ENCODE peak calls at places on chromosomes 16 and 17, in eight cellular contexts. One of them, this sample, is unnamed.

GRCh38 chr17:79965806-79966205 is 69.9 kb downstream of the TBC1D16 start:
- DNase-seq in NCI-H1436: no peak
- DNase-seq in A673: no peak
- DNase-seq in left kidney: no peak
- DNase-seq in fibroblast of lung: peak
- DNase-seq in adrenal gland: peak
- DNase-seq in CD4-positive, CD25-positive, alpha-beta regulatory T cell: no peak
- DNase-seq in SHP77: no peak
- DNase-seq in this sample: no peak

GRCh38 chr16:12578001-12578400 is 225.7 kb downstream of the CPPED1 start:
- DNase-seq in SHP77: no peak
- DNase-seq in left kidney: no peak
- DNase-seq in adrenal gland: no peak
- DNase-seq in fibroblast of lung: no peak
- DNase-seq in NCI-H1436: no peak
- DNase-seq in CD4-positive, CD25-positive, alpha-beta regulatory T cell: no peak
- DNase-seq in A673: no peak
- DNase-seq in this sample: no peak

GRCh38 chr17:57402691-57403090 is 146.4 kb downstream of the MSI2 start:
- DNase-seq in adrenal gland: no peak
- DNase-seq in left kidney: no peak
- DNase-seq in fibroblast of lung: no peak
- DNase-seq in NCI-H1436: no peak
- DNase-seq in SHP77: no peak
- DNase-seq in A673: no peak
- DNase-seq in CD4-positive, CD25-positive, alpha-beta regulatory T cell: no peak
- DNase-seq in this sample: no peak

GRCh38 chr16:5041604-5042133 is 7.9 kb upstream of the NAGPA start:
- DNase-seq in NCI-H1436: no peak
- DNase-seq in SHP77: no peak
- DNase-seq in fibroblast of lung: no peak
- DNase-seq in adrenal gland: no peak
- DNase-seq in left kidney: peak
- DNase-seq in CD4-positive, CD25-positive, alpha-beta regulatory T cell: no peak
- DNase-seq in A673: no peak
- DNase-seq in this sample: peak

GRCh38 chr17:83189013-83189672 is 109.7 kb downstream of the METRNL start:
- DNase-seq in left kidney: no peak
- DNase-seq in CD4-positive, CD25-positive, alpha-beta regulatory T cell: no peak
- DNase-seq in adrenal gland: no peak
- DNase-seq in NCI-H1436: no peak
- DNase-seq in A673: no peak
- DNase-seq in SHP77: no peak
- DNase-seq in fibroblast of lung: no peak
- DNase-seq in this sample: no peak

GRCh38 chr17:32286518-32286900 is 20.9 kb downstream of the RHBDL3 start:
- DNase-seq in CD4-positive, CD25-positive, alpha-beta regulatory T cell: no peak
- DNase-seq in NCI-H1436: no peak
- DNase-seq in A673: no peak
- DNase-seq in left kidney: no peak
- DNase-seq in adrenal gland: no peak
- DNase-seq in SHP77: no peak
- DNase-seq in fibroblast of lung: no peak
- DNase-seq in this sample: no peak

GRCh38 chr16:88532434-88533241 is 37.6 kb upstream of the ZC3H18 start:
- DNase-seq in fibroblast of lung: no peak
- DNase-seq in A673: no peak
- DNase-seq in NCI-H1436: no peak
- DNase-seq in SHP77: no peak
- DNase-seq in left kidney: no peak
- DNase-seq in CD4-positive, CD25-positive, alpha-beta regulatory T cell: no peak
- DNase-seq in adrenal gland: no peak
- DNase-seq in this sample: no peak

GRCh38 chr16:19884611-19885455 is at the start of gene GPRC5B:
- DNase-seq in CD4-positive, CD25-positive, alpha-beta regulatory T cell: peak
- DNase-seq in SHP77: no peak
- DNase-seq in left kidney: peak
- DNase-seq in fibroblast of lung: no peak
- DNase-seq in NCI-H1436: peak
- DNase-seq in adrenal gland: peak
- DNase-seq in A673: peak
- DNase-seq in this sample: no peak

GRCh38 chr17:34725740-34726139 is 146.4 kb downstream of the TMEM132E start:
- DNase-seq in fibroblast of lung: no peak
- DNase-seq in adrenal gland: no peak
- DNase-seq in NCI-H1436: no peak
- DNase-seq in CD4-positive, CD25-positive, alpha-beta regulatory T cell: no peak
- DNase-seq in left kidney: no peak
- DNase-seq in SHP77: no peak
- DNase-seq in A673: no peak
- DNase-seq in this sample: no peak

GRCh38 chr17:10130263-10130662 is 68.1 kb downstream of the GAS7 start:
- DNase-seq in CD4-positive, CD25-positive, alpha-beta regulatory T cell: no peak
- DNase-seq in adrenal gland: no peak
- DNase-seq in NCI-H1436: no peak
- DNase-seq in left kidney: no peak
- DNase-seq in SHP77: no peak
- DNase-seq in A673: no peak
- DNase-seq in fibroblast of lung: peak
- DNase-seq in this sample: no peak

GRCh38 chr17:44522883-44523671 is 19.9 kb upstream of the GPATCH8 start:
- DNase-seq in adrenal gland: peak
- DNase-seq in SHP77: peak
- DNase-seq in CD4-positive, CD25-positive, alpha-beta regulatory T cell: no peak
- DNase-seq in NCI-H1436: peak
- DNase-seq in fibroblast of lung: peak
- DNase-seq in left kidney: peak
- DNase-seq in A673: peak
- DNase-seq in this sample: peak

GRCh38 chr16:23524001-23524400 is 13.7 kb upstream of the GGA2 start:
- DNase-seq in A673: no peak
- DNase-seq in NCI-H1436: no peak
- DNase-seq in adrenal gland: no peak
- DNase-seq in SHP77: no peak
- DNase-seq in fibroblast of lung: no peak
- DNase-seq in left kidney: peak
- DNase-seq in CD4-positive, CD25-positive, alpha-beta regulatory T cell: no peak
- DNase-seq in this sample: no peak

GRCh38 chr16:24944206-24944605 is 71.0 kb downstream of the ARHGAP17 start:
- DNase-seq in fibroblast of lung: no peak
- DNase-seq in adrenal gland: no peak
- DNase-seq in NCI-H1436: no peak
- DNase-seq in CD4-positive, CD25-positive, alpha-beta regulatory T cell: no peak
- DNase-seq in SHP77: no peak
- DNase-seq in A673: no peak
- DNase-seq in left kidney: no peak
- DNase-seq in this sample: no peak

GRCh38 chr16:8627456-8627855 is 6.0 kb downstream of the METTL22 start:
- DNase-seq in SHP77: no peak
- DNase-seq in NCI-H1436: no peak
- DNase-seq in A673: no peak
- DNase-seq in fibroblast of lung: no peak
- DNase-seq in CD4-positive, CD25-positive, alpha-beta regulatory T cell: no peak
- DNase-seq in adrenal gland: no peak
- DNase-seq in left kidney: no peak
- DNase-seq in this sample: no peak

GRCh38 chr17:59754547-59754946 is 47.1 kb downstream of the VMP1 start:
- DNase-seq in SHP77: no peak
- DNase-seq in fibroblast of lung: peak
- DNase-seq in left kidney: no peak
- DNase-seq in NCI-H1436: no peak
- DNase-seq in adrenal gland: no peak
- DNase-seq in CD4-positive, CD25-positive, alpha-beta regulatory T cell: no peak
- DNase-seq in A673: peak
- DNase-seq in this sample: peak

GRCh38 chr17:31680126-31680525 is 178.9 kb downstream of the COPRS start:
- DNase-seq in adrenal gland: no peak
- DNase-seq in SHP77: no peak
- DNase-seq in A673: no peak
- DNase-seq in NCI-H1436: no peak
- DNase-seq in fibroblast of lung: no peak
- DNase-seq in left kidney: no peak
- DNase-seq in CD4-positive, CD25-positive, alpha-beta regulatory T cell: no peak
- DNase-seq in this sample: no peak

GRCh38 chr16:20906225-20906870 is 5.8 kb downstream of the LYRM1 start:
- DNase-seq in CD4-positive, CD25-positive, alpha-beta regulatory T cell: no peak
- DNase-seq in fibroblast of lung: peak
- DNase-seq in left kidney: peak
- DNase-seq in A673: peak
- DNase-seq in adrenal gland: no peak
- DNase-seq in NCI-H1436: no peak
- DNase-seq in SHP77: no peak
- DNase-seq in this sample: peak

GRCh38 chr16:4327782-4328579 is 12.1 kb downstream of the GLIS2 start:
- DNase-seq in NCI-H1436: no peak
- DNase-seq in left kidney: peak
- DNase-seq in fibroblast of lung: peak
- DNase-seq in A673: peak
- DNase-seq in SHP77: no peak
- DNase-seq in CD4-positive, CD25-positive, alpha-beta regulatory T cell: no peak
- DNase-seq in adrenal gland: peak
- DNase-seq in this sample: peak

GRCh38 chr17:46851029-46851741 is at the start of gene WNT9B:
- DNase-seq in adrenal gland: no peak
- DNase-seq in fibroblast of lung: no peak
- DNase-seq in A673: peak
- DNase-seq in NCI-H1436: peak
- DNase-seq in CD4-positive, CD25-positive, alpha-beta regulatory T cell: no peak
- DNase-seq in SHP77: no peak
- DNase-seq in left kidney: peak
- DNase-seq in this sample: no peak

GRCh38 chr16:31243734-31244670 is 15.8 kb upstream of the ITGAM start:
- DNase-seq in SHP77: no peak
- DNase-seq in adrenal gland: no peak
- DNase-seq in CD4-positive, CD25-positive, alpha-beta regulatory T cell: no peak
- DNase-seq in left kidney: no peak
- DNase-seq in fibroblast of lung: no peak
- DNase-seq in NCI-H1436: no peak
- DNase-seq in A673: no peak
- DNase-seq in this sample: no peak

This sample was measured in astrocyte of the spinal cord.